ENCODE peak calls at places on chromosomes 4 and X, in eight cellular contexts. Z is adrenal gland; F is fibroblast of lung; P is HCT116; R is body of pancreas; D is PC-9; I is aorta; K is CD8-positive, alpha-beta T cell. S is an unnamed sample.

GRCh38 chr4:105474110-105474518 is 252 bp upstream of the PPA2 start:
- DNase-seq in Z (peak), F (peak), P (no peak), R (peak), D (peak), I (peak), K (peak), S (peak)

GRCh38 chr4:9703391-9703790 is 78.0 kb upstream of the DRD5 start:
- DNase-seq in Z (peak), F (no peak), P (peak), R (peak), D (peak), I (peak), K (peak), S (no peak)

GRCh38 chr4:20253272-20253798 is 1.6 kb downstream of the SLIT2 start:
- DNase-seq in Z (peak), F (peak), P (no peak), R (no peak), D (no peak), I (peak), K (no peak), S (no peak)

GRCh38 chr4:185738851-185739250 is 73.1 kb downstream of the SORBS2 start:
- DNase-seq in Z (no peak), F (no peak), P (no peak), R (no peak), D (no peak), I (no peak), K (no peak), S (no peak)

GRCh38 chr4:155954118-155954503 is 445 bp upstream of the CTSO start:
- DNase-seq in Z (peak), F (no peak), P (no peak), R (peak), D (no peak), I (peak), K (peak), S (no peak)

GRCh38 chr4:10732235-10732975 is 47.8 kb upstream of the CLNK start:
- DNase-seq in Z (no peak), F (no peak), P (no peak), R (no peak), D (no peak), I (no peak), K (no peak), S (no peak)

GRCh38 chr4:815464-816146 is 10.3 kb downstream of the CPLX1 start:
- DNase-seq in Z (no peak), F (no peak), P (no peak), R (peak), D (no peak), I (no peak), K (no peak), S (no peak)

GRCh38 chrX:15790766-15791380 is 589 bp downstream of the ZRSR2 start:
- DNase-seq in Z (no peak), F (peak), P (no peak), R (no peak), D (peak), I (no peak), K (no peak), S (no peak)

GRCh38 chr4:22720091-22720490 is 27.4 kb downstream of the GBA3 start:
- DNase-seq in Z (no peak), F (peak), P (no peak), R (no peak), D (no peak), I (no peak), K (no peak), S (no peak)

GRCh38 chrX:70046978-70047377 is 2.8 kb downstream of the AWAT2 start:
- DNase-seq in Z (no peak), F (no peak), P (no peak), R (no peak), D (no peak), I (no peak), K (no peak), S (no peak)

GRCh38 chrX:139448996-139449395 is 81.5 kb upstream of the F9 start:
- DNase-seq in Z (no peak), F (peak), P (no peak), R (no peak), D (no peak), I (no peak), K (no peak), S (no peak)

GRCh38 chr4:244471-244870 is 60.8 kb downstream of the ZNF732 start:
- DNase-seq in Z (peak), F (peak), P (peak), R (peak), D (peak), I (peak), K (peak), S (no peak)

GRCh38 chrX:18871161-18871880 is 112.6 kb downstream of the PHKA2 start:
- DNase-seq in Z (no peak), F (peak), P (no peak), R (no peak), D (no peak), I (no peak), K (no peak), S (no peak)

GRCh38 chr4:123997736-123998449 is 601.3 kb downstream of the SPRY1 start:
- DNase-seq in Z (no peak), F (no peak), P (no peak), R (no peak), D (no peak), I (no peak), K (no peak), S (no peak)

GRCh38 chr4:120862432-120862831 is 60.1 kb downstream of the PRDM5 start:
- DNase-seq in Z (no peak), F (no peak), P (no peak), R (peak), D (no peak), I (no peak), K (no peak), S (no peak)

GRCh38 chr4:122540827-122541226 is 80.0 kb downstream of the IL21 start:
- DNase-seq in Z (no peak), F (no peak), P (no peak), R (no peak), D (no peak), I (no peak), K (no peak), S (no peak)

GRCh38 chr4:43360296-43360695 is 467.8 kb downstream of the GRXCR1 start:
- DNase-seq in Z (no peak), F (no peak), P (no peak), R (no peak), D (no peak), I (no peak), K (no peak), S (no peak)

GRCh38 chr4:16206301-16206700 is 20.0 kb downstream of the TAPT1 start:
- DNase-seq in Z (no peak), F (no peak), P (no peak), R (no peak), D (no peak), I (no peak), K (no peak), S (no peak)

GRCh38 chr4:142322996-142323395 is 523.1 kb downstream of the INPP4B start:
- DNase-seq in Z (no peak), F (no peak), P (no peak), R (no peak), D (no peak), I (no peak), K (no peak), S (no peak)

GRCh38 chr4:169417629-169418282 is 147.0 kb upstream of the SH3RF1 start:
- DNase-seq in Z (no peak), F (peak), P (no peak), R (no peak), D (no peak), I (no peak), K (no peak), S (no peak)

GRCh38 chr4:56976283-56976877 is 1.0 kb downstream of the NOA1 start:
- DNase-seq in Z (peak), F (no peak), P (no peak), R (no peak), D (no peak), I (peak), K (no peak), S (no peak)

GRCh38 chr4:4519296-4519898 is 22.5 kb downstream of the STX18 start:
- DNase-seq in Z (no peak), F (no peak), P (peak), R (no peak), D (no peak), I (no peak), K (no peak), S (no peak)

GRCh38 chr4:73223258-73223651 is 35.3 kb downstream of the ANKRD17 start:
- DNase-seq in Z (no peak), F (no peak), P (no peak), R (no peak), D (no peak), I (no peak), K (no peak), S (no peak)

GRCh38 chr4:27020203-27020602 is 159.6 kb downstream of the STIM2 start:
- DNase-seq in Z (no peak), F (no peak), P (no peak), R (no peak), D (no peak), I (no peak), K (no peak), S (no peak)

GRCh38 chr4:89305712-89306437 is 1.7 kb downstream of the GPRIN3 start:
- DNase-seq in Z (no peak), F (peak), P (no peak), R (no peak), D (no peak), I (no peak), K (no peak), S (no peak)

GRCh38 chrX:143306991-143307965 is 210.0 kb downstream of the SPANXN3 start:
- DNase-seq in Z (no peak), F (no peak), P (no peak), R (peak), D (no peak), I (no peak), K (no peak), S (no peak)

GRCh38 chr4:128310266-128310697 is 22.7 kb upstream of the PGRMC2 start:
- DNase-seq in Z (no peak), F (no peak), P (no peak), R (peak), D (no peak), I (no peak), K (no peak), S (no peak)

GRCh38 chr4:137212601-137213000 is 319.7 kb downstream of the PCDH18 start:
- DNase-seq in Z (no peak), F (no peak), P (no peak), R (no peak), D (no peak), I (no peak), K (no peak), S (no peak)

GRCh38 chr4:118950224-118950623 is 61.6 kb downstream of the SYNPO2 start:
- DNase-seq in Z (no peak), F (no peak), P (no peak), R (no peak), D (no peak), I (no peak), K (no peak), S (no peak)

GRCh38 chr4:37453004-37453360 is 208.4 kb downstream of the NWD2 start:
- DNase-seq in Z (peak), F (peak), P (peak), R (peak), D (peak), I (no peak), K (peak), S (no peak)

GRCh38 chr4:180059216-180059881 is 2183.9 kb upstream of the TENM3 start:
- DNase-seq in Z (peak), F (peak), P (no peak), R (peak), D (no peak), I (no peak), K (no peak), S (no peak)

GRCh38 chr4:26065833-26066232 is 151.8 kb downstream of the SMIM20 start:
- DNase-seq in Z (no peak), F (no peak), P (no peak), R (no peak), D (peak), I (no peak), K (no peak), S (no peak)

GRCh38 chrX:13661735-13662536 is 9.0 kb downstream of the TCEANC start:
- DNase-seq in Z (no peak), F (no peak), P (no peak), R (no peak), D (no peak), I (no peak), K (no peak), S (no peak)
- H3K4me3 ChIP-seq in Z (no peak), F (no peak), P (no peak), R (no peak), D (no peak), I (no peak), K (no peak), S (no peak)

DNA sequence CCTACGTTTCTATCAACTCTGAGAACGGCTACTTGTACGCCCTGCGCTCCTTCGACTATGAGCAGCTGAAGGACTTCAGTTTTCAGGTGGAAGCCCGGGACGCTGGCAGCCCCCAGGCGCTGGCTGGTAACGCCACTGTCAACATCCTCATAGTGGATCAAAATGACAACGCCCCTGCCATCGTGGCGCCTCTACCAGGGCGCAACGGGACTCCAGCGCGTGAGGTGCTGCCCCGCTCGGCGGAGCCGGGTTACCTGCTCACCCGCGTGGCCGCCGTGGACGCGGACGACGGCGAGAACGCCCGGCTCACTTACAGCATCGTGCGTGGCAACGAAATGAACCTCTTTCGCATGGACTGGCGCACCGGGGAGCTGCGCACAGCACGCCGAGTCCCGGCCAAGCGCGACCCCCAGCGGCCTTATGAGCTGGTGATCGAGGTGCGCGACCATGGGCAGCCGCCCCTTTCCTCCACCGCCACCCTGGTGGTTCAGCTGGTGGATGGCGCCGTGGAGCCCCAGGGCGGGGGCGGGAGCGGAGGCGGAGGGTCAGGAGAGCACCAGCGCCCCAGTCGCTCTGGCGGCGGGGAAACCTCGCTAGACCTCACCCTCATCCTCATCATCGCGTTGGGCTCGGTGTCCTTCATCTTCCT is 2.7 kb downstream of the PCDH10 start:
- DNase-seq in Z (peak), F (peak), P (no peak), R (no peak), D (no peak), I (peak), K (no peak), S (no peak)
- H3K27ac ChIP-seq in Z (no peak), F (no peak), P (no peak), R (no peak), D (no peak), I (peak), K (no peak), S (no peak)

GRCh38 chrX:3377560-3377959 is 31.1 kb upstream of the MXRA5 start:
- DNase-seq in Z (no peak), F (no peak), P (no peak), R (no peak), D (no peak), I (no peak), K (no peak), S (no peak)
- H3K4me3 ChIP-seq in Z (no peak), F (no peak), P (no peak), R (no peak), D (no peak), I (no peak), K (no peak), S (no peak)

GRCh38 chr4:78642934-78643333 is 91.4 kb downstream of the ANXA3 start:
- DNase-seq in Z (no peak), F (no peak), P (no peak), R (no peak), D (peak), I (no peak), K (no peak), S (no peak)
- H3K27ac ChIP-seq in Z (no peak), F (no peak), P (no peak), R (no peak), D (no peak), I (no peak), K (no peak), S (no peak)

DNA sequence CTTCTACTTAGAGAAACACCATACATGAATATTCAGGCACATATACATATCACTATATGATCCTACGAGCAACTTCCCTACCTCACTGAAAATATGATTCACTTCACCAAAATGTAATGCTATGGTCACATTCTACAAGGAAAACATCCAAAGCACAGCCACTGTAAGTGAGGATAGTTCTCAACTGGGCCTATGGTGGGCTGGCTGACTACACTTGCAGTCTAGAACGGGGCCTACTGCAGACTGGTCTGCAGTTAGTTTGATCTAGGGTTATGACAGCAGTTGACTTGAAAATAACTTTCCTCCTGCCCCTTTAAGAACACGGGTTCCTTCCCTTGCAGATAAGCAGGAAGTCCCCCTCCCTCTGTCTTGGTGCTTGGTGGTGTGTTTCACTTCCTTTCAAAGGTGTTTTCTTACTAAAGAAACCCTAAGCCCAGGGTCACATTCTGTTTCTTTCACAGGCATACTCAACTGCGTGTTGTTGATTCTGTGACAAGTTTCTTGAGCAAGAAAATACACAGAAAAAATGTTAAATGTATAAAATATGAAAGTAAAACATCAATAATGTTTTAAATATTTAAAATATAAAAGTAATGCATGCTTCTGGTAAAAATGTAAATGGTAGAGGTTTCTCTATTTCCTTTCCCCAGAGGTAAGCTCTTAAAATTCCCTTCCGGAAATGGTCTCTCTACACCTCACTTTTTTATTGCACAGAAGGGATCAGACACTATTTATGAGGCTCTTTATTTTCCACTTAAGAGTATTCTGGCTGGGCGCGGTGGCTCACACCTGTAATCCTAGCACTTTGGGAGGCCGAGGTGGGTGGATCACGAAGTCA is 18.0 kb upstream of the TMSB4X start:
- DNase-seq in Z (no peak), F (peak), P (peak), R (no peak), D (peak), I (no peak), K (no peak), S (no peak)
- H3K4me3 ChIP-seq in Z (no peak), F (no peak), P (no peak), R (no peak), D (peak), I (no peak), K (peak), S (no peak)

GRCh38 chrX:41241962-41242361 is 92.0 kb upstream of the DDX3X start:
- DNase-seq in Z (no peak), F (no peak), P (no peak), R (no peak), D (no peak), I (no peak), K (no peak), S (no peak)

GRCh38 chrX:41245641-41246040 is 88.3 kb upstream of the DDX3X start:
- DNase-seq in Z (no peak), F (no peak), P (no peak), R (no peak), D (no peak), I (no peak), K (no peak), S (no peak)

GRCh38 chrX:41238543-41238942 is 95.4 kb upstream of the DDX3X start:
- DNase-seq in Z (no peak), F (peak), P (no peak), R (no peak), D (no peak), I (no peak), K (no peak), S (no peak)

GRCh38 chrX:41236629-41237028 is 97.3 kb upstream of the DDX3X start:
- DNase-seq in Z (no peak), F (no peak), P (no peak), R (no peak), D (no peak), I (no peak), K (no peak), S (no peak)

DNA sequence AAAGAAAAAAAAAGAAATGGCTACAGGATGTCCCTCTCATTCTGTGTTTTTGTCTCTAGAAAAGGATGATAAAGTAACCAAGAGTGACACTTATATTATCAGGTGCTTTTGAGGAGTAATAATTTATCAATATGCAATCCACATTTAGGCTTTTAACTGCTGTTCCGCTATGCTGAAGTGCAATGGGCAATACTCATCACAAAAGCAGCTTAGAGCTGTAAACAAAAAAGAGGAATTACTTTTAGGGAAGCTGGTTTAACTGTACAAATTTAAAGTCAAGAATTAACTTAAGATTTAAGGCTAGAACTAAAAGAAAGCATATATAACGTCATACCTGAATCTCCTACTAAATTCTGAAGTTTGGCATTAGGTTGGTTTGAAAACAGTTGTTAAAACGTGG is 93.5 kb upstream of the DDX3X start:
- DNase-seq in Z (no peak), F (no peak), P (no peak), R (no peak), D (no peak), I (no peak), K (no peak), S (no peak)
- H3K27ac ChIP-seq in Z (no peak), F (no peak), P (no peak), R (no peak), D (no peak), I (no peak), K (no peak), S (no peak)

GRCh38 chrX:114028907-114029662 is 554.8 kb upstream of the HTR2C start:
- DNase-seq in Z (no peak), F (no peak), P (no peak), R (no peak), D (no peak), I (no peak), K (no peak), S (no peak)
- H3K4me3 ChIP-seq in Z (no peak), F (no peak), P (no peak), R (no peak), D (no peak), I (no peak), K (no peak), S (no peak)

DNA sequence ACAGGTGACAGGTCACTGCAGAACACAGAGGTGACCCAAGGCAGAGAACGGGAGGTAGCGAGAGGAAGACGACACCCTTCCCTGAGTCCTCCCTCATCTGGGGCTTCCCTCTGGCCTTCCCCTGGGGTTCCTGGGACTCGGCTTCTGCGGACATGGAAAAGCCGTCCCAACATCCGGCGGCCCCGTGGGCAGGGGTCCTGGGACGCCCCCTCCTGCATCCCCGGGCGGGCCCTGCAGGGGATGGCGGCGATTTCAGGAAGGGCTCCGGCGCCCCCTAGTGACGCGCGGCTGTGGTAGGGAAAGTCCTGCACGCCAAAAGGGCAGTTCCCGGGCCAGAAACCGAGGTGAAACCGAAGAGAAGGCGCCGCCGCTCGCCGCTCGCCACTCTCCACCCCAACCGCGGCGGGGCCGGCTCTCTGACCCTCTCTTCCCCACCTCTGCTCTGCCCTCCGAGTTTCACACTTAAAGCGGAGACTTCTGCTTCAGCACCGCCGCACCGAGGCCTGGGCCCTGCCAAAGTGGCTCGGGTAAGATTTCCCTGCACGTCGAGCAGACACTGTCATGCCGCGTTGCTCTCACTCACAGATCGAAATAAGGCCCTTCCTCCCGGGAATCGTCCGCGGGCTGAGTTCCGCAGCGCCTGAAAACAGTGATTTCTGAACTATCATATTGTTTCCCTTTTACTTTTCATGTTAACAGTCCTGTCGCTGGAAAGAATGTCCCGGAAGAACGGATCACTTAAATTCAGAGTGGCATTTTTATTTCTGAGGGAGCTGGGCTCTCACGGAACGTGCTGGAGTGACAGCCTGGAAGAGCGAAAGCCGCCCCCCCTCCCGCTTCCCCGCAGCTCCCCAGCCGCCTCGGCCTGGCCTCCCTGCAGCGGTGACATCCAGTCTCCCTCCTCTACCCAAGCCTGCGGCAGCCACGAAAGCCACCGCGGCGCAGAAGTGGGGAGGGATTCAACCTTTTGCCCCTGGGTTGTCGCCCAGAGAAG is 110.6 kb downstream of the DCTD start:
- DNase-seq in Z (peak), F (peak), P (peak), R (peak), D (peak), I (peak), K (peak), S (no peak)
- H3K27ac ChIP-seq in Z (no peak), F (no peak), P (no peak), R (no peak), D (no peak), I (no peak), K (no peak), S (peak)